ENCODE peak calls at places on chromosomes 4 and X, in eight cellular contexts. One of them, this sample, is unnamed.
A peak's percentile ranks its signal among the peaks of the same experiment; 100 is the strongest.

GRCh38 chr4:54271464-54271863 is 42.4 kb downstream of the PDGFRA start:
- DNase-seq in activated CD4-positive, alpha-beta T cell treated with anti-CD3 and anti-CD28 coated beads, Interleukin-2, amount 50 U/mL, for 4 hours: no peak
- DNase-seq in cardiac muscle cell: no peak
- DNase-seq in NCI-H1092 treated with DMSO at 0.1 percent for 48 hours: no peak
- DNase-seq in midbrain: no peak
- DNase-seq in RCC 7860: no peak
- DNase-seq in nephron progenitor cell: no peak
- DNase-seq in anterior cingulate cortex: no peak
- DNase-seq in this sample: no peak

GRCh38 chrX:136115124-136115908 is 32.0 kb upstream of the FHL1 start:
- DNase-seq in midbrain: no peak
- DNase-seq in NCI-H1092 treated with DMSO at 0.1 percent for 48 hours: no peak
- DNase-seq in nephron progenitor cell: no peak
- DNase-seq in cardiac muscle cell: no peak
- DNase-seq in anterior cingulate cortex: no peak
- DNase-seq in activated CD4-positive, alpha-beta T cell treated with anti-CD3 and anti-CD28 coated beads, Interleukin-2, amount 50 U/mL, for 4 hours: no peak
- DNase-seq in RCC 7860: no peak
- DNase-seq in this sample: no peak

GRCh38 chr4:169249214-169249973 is 21.4 kb downstream of the SH3RF1 start:
- DNase-seq in RCC 7860: peak; percentile 91
- DNase-seq in anterior cingulate cortex: no peak
- DNase-seq in midbrain: no peak
- DNase-seq in nephron progenitor cell: no peak
- DNase-seq in activated CD4-positive, alpha-beta T cell treated with anti-CD3 and anti-CD28 coated beads, Interleukin-2, amount 50 U/mL, for 4 hours: no peak
- DNase-seq in cardiac muscle cell: no peak
- DNase-seq in NCI-H1092 treated with DMSO at 0.1 percent for 48 hours: no peak
- DNase-seq in this sample: no peak

GRCh38 chr4:31175242-31175910 is 455.2 kb downstream of the PCDH7 start:
- DNase-seq in cardiac muscle cell: no peak
- DNase-seq in anterior cingulate cortex: no peak
- DNase-seq in nephron progenitor cell: no peak
- DNase-seq in RCC 7860: peak; percentile 19
- DNase-seq in NCI-H1092 treated with DMSO at 0.1 percent for 48 hours: no peak
- DNase-seq in activated CD4-positive, alpha-beta T cell treated with anti-CD3 and anti-CD28 coated beads, Interleukin-2, amount 50 U/mL, for 4 hours: no peak
- DNase-seq in midbrain: no peak
- DNase-seq in this sample: no peak

GRCh38 chrX:149512225-149512885 is 7.2 kb upstream of the IDS start:
- DNase-seq in nephron progenitor cell: peak; percentile 49
- DNase-seq in anterior cingulate cortex: peak; percentile 13
- DNase-seq in NCI-H1092 treated with DMSO at 0.1 percent for 48 hours: peak; percentile 35
- DNase-seq in activated CD4-positive, alpha-beta T cell treated with anti-CD3 and anti-CD28 coated beads, Interleukin-2, amount 50 U/mL, for 4 hours: peak; percentile 49
- DNase-seq in cardiac muscle cell: peak; percentile 55
- DNase-seq in RCC 7860: peak; percentile 27
- DNase-seq in midbrain: peak; percentile 42
- DNase-seq in this sample: peak; percentile 30

GRCh38 chr4:112515278-112516075 is 503 bp downstream of the NEUROG2 start:
- DNase-seq in cardiac muscle cell: peak; percentile 65
- DNase-seq in midbrain: no peak
- DNase-seq in activated CD4-positive, alpha-beta T cell treated with anti-CD3 and anti-CD28 coated beads, Interleukin-2, amount 50 U/mL, for 4 hours: no peak
- DNase-seq in NCI-H1092 treated with DMSO at 0.1 percent for 48 hours: peak; percentile 71
- DNase-seq in nephron progenitor cell: peak; percentile 66
- DNase-seq in RCC 7860: no peak
- DNase-seq in anterior cingulate cortex: no peak
- DNase-seq in this sample: no peak

GRCh38 chr4:134955059-134955458 is 753.5 kb upstream of the PABPC4L start:
- DNase-seq in cardiac muscle cell: no peak
- DNase-seq in RCC 7860: no peak
- DNase-seq in midbrain: no peak
- DNase-seq in activated CD4-positive, alpha-beta T cell treated with anti-CD3 and anti-CD28 coated beads, Interleukin-2, amount 50 U/mL, for 4 hours: no peak
- DNase-seq in anterior cingulate cortex: no peak
- DNase-seq in nephron progenitor cell: no peak
- DNase-seq in NCI-H1092 treated with DMSO at 0.1 percent for 48 hours: no peak
- DNase-seq in this sample: no peak

GRCh38 chrX:84046403-84046984 is 141.5 kb downstream of the RPS6KA6 start:
- DNase-seq in RCC 7860: no peak
- DNase-seq in NCI-H1092 treated with DMSO at 0.1 percent for 48 hours: peak; percentile 67
- DNase-seq in midbrain: no peak
- DNase-seq in anterior cingulate cortex: no peak
- DNase-seq in cardiac muscle cell: peak; percentile 25
- DNase-seq in activated CD4-positive, alpha-beta T cell treated with anti-CD3 and anti-CD28 coated beads, Interleukin-2, amount 50 U/mL, for 4 hours: no peak
- DNase-seq in nephron progenitor cell: peak; percentile 17
- DNase-seq in this sample: no peak

GRCh38 chr4:20506827-20507226 is 193.4 kb upstream of the PACRGL start:
- DNase-seq in NCI-H1092 treated with DMSO at 0.1 percent for 48 hours: no peak
- DNase-seq in activated CD4-positive, alpha-beta T cell treated with anti-CD3 and anti-CD28 coated beads, Interleukin-2, amount 50 U/mL, for 4 hours: no peak
- DNase-seq in nephron progenitor cell: no peak
- DNase-seq in cardiac muscle cell: no peak
- DNase-seq in RCC 7860: no peak
- DNase-seq in midbrain: no peak
- DNase-seq in anterior cingulate cortex: no peak
- DNase-seq in this sample: no peak

GRCh38 chr4:3397128-3397527 is 44.6 kb upstream of the HGFAC start:
- DNase-seq in nephron progenitor cell: no peak
- DNase-seq in midbrain: no peak
- DNase-seq in RCC 7860: no peak
- DNase-seq in cardiac muscle cell: no peak
- DNase-seq in anterior cingulate cortex: no peak
- DNase-seq in NCI-H1092 treated with DMSO at 0.1 percent for 48 hours: no peak
- DNase-seq in activated CD4-positive, alpha-beta T cell treated with anti-CD3 and anti-CD28 coated beads, Interleukin-2, amount 50 U/mL, for 4 hours: no peak
- DNase-seq in this sample: no peak

GRCh38 chr4:154004028-154004427 is 215.1 kb upstream of the SFRP2 start:
- DNase-seq in midbrain: no peak
- DNase-seq in NCI-H1092 treated with DMSO at 0.1 percent for 48 hours: no peak
- DNase-seq in activated CD4-positive, alpha-beta T cell treated with anti-CD3 and anti-CD28 coated beads, Interleukin-2, amount 50 U/mL, for 4 hours: no peak
- DNase-seq in anterior cingulate cortex: no peak
- DNase-seq in cardiac muscle cell: no peak
- DNase-seq in nephron progenitor cell: no peak
- DNase-seq in RCC 7860: no peak
- DNase-seq in this sample: no peak

GRCh38 chrX:15530318-15530717 is 29.7 kb downstream of the BMX start:
- DNase-seq in midbrain: no peak
- DNase-seq in activated CD4-positive, alpha-beta T cell treated with anti-CD3 and anti-CD28 coated beads, Interleukin-2, amount 50 U/mL, for 4 hours: no peak
- DNase-seq in anterior cingulate cortex: no peak
- DNase-seq in nephron progenitor cell: no peak
- DNase-seq in NCI-H1092 treated with DMSO at 0.1 percent for 48 hours: no peak
- DNase-seq in cardiac muscle cell: no peak
- DNase-seq in RCC 7860: no peak
- DNase-seq in this sample: no peak